ENCODE peak calls at places on chromosomes 13 and 19, in five cellular contexts. T is IMR-90, X is H9, O is neuronal stem cell, E is mesenchymal stem cell. F is an unnamed sample.

GRCh38 chr19:483332-484072 is 12.8 kb upstream of the MADCAM1 start:
- DNase-seq in E (no peak), X (no peak), T (no peak), O (no peak), F (no peak)

GRCh38 chr19:34925278-34925855 is 1.3 kb upstream of the ZNF30 start:
- DNase-seq in O (no peak), X (no peak), E (no peak), T (no peak), F (no peak)

GRCh38 chr13:21638319-21639282 is 32.3 kb upstream of the FGF9 start:
- DNase-seq in O (peak; percentile 35), X (no peak), T (peak; percentile 4), E (peak; percentile 40), F (peak; percentile 7)

GRCh38 chr13:23321534-23322241 is 111.8 kb downstream of the SACS start:
- DNase-seq in E (peak; percentile 93), T (peak; percentile 94), X (no peak), O (no peak), F (no peak)

GRCh38 chr13:32017449-32017848 is 14.1 kb upstream of the FRY start:
- DNase-seq in T (no peak), O (no peak), X (no peak), E (no peak), F (no peak)

GRCh38 chr13:75375329-75375728 is 106.6 kb downstream of the TBC1D4 start:
- DNase-seq in X (no peak), E (no peak), O (no peak), T (no peak), F (no peak)

GRCh38 chr13:67736646-67737420 is 506.7 kb upstream of the PCDH9 start:
- DNase-seq in O (peak; percentile 36), E (peak; percentile 77), X (peak; percentile 61), T (peak; percentile 68), F (peak; percentile 89)

GRCh38 chr19:10292206-10292788 is 2.5 kb downstream of the ICAM5 start:
- DNase-seq in O (peak; percentile 77), X (peak; percentile 96), E (peak; percentile 76), T (peak; percentile 78), F (peak; percentile 89)

GRCh38 chr13:111245781-111246384 is 74.6 kb upstream of the TEX29 start:
- DNase-seq in T (peak; percentile 56), E (no peak), O (no peak), X (no peak), F (no peak)

GRCh38 chr13:114021464-114022308 is 47.8 kb upstream of the C13orf46 start:
- DNase-seq in X (no peak), O (no peak), E (no peak), T (no peak), F (no peak)

GRCh38 chr13:40318366-40318765 is 348.1 kb downstream of the FOXO1 start:
- DNase-seq in O (no peak), X (no peak), E (no peak), T (no peak), F (no peak)

GRCh38 chr19:48512504-48513288 is 1.1 kb upstream of the LMTK3 start:
- DNase-seq in T (no peak), X (no peak), E (no peak), O (no peak), F (no peak)

GRCh38 chr19:45643024-45643926 is 4.1 kb upstream of the EML2 start:
- DNase-seq in T (peak; percentile 61), X (peak; percentile 95), E (peak; percentile 85), O (peak; percentile 82), F (peak; percentile 91)

GRCh38 chr19:35397064-35397463 is 26.2 kb downstream of the GPR42 start:
- DNase-seq in E (no peak), O (no peak), X (no peak), T (no peak), F (no peak)

GRCh38 chr19:42573642-42574041 is 21.1 kb downstream of the CEACAM8 start:
- DNase-seq in X (no peak), T (no peak), O (no peak), E (no peak), F (no peak)

GRCh38 chr19:55042688-55043087 is 4.6 kb upstream of the GP6 start:
- DNase-seq in X (no peak), O (no peak), T (no peak), E (no peak), F (no peak)

GRCh38 chr13:45325806-45326205 is 15.2 kb downstream of the TPT1 start:
- DNase-seq in X (no peak), E (peak; percentile 95), O (no peak), T (peak; percentile 97), F (no peak)

GRCh38 chr13:113972451-113973217 is 1.2 kb downstream of the C13orf46 start:
- DNase-seq in T (peak; percentile 28), E (no peak), X (no peak), O (no peak), F (peak; percentile 23)

GRCh38 chr19:35797663-35798062 is 15.0 kb downstream of the PRODH2 start:
- DNase-seq in O (no peak), E (no peak), X (peak; percentile 77), T (no peak), F (peak; percentile 55)

GRCh38 chr13:52446265-52446664 is 4.2 kb downstream of the VPS36 start:
- DNase-seq in X (no peak), T (no peak), O (no peak), E (no peak), F (no peak)

GRCh38 chr13:81745391-81745790 is 1404.5 kb upstream of the SPRY2 start:
- DNase-seq in O (no peak), X (no peak), T (no peak), E (no peak), F (no peak)

GRCh38 chr13:99151516-99151915 is 49.1 kb upstream of the UBAC2 start:
- DNase-seq in T (peak; percentile 41), X (no peak), O (no peak), E (peak; percentile 18), F (no peak)

GRCh38 chr13:109162248-109163051 is 533.0 kb downstream of the MYO16 start:
- DNase-seq in O (no peak), X (no peak), E (no peak), T (no peak), F (no peak)

GRCh38 chr13:50378513-50378970 is 363.3 kb downstream of the KCNRG start:
- DNase-seq in E (no peak), T (no peak), X (no peak), O (no peak), F (peak; percentile 48)

GRCh38 chr19:29727906-29728305 is 12.8 kb upstream of the C19orf12 start:
- DNase-seq in O (no peak), E (no peak), T (no peak), X (no peak), F (no peak)

GRCh38 chr13:24864579-24864978 is 100.6 kb downstream of the RNF17 start:
- DNase-seq in X (no peak), O (no peak), T (no peak), E (no peak), F (no peak)

GRCh38 chr19:44585371-44586141 is 27.8 kb upstream of the IGSF23 start:
- DNase-seq in X (no peak), E (no peak), T (peak; percentile 53), O (no peak), F (no peak)

GRCh38 chr13:44447783-44448182 is 74.2 kb downstream of the SERP2 start:
- DNase-seq in X (no peak), O (no peak), T (no peak), E (no peak), F (no peak)

GRCh38 chr19:15010497-15011255 is 31.0 kb upstream of the SLC1A6 start:
- DNase-seq in O (peak; percentile 77), T (no peak), X (peak; percentile 79), E (no peak), F (peak; percentile 91)

GRCh38 chr19:29889702-29890101 is 52.3 kb upstream of the URI1 start:
- DNase-seq in T (no peak), E (no peak), O (no peak), X (no peak), F (no peak)

GRCh38 chr19:57560049-57560491 is 407 bp upstream of the ZNF550 start:
- DNase-seq in E (no peak), O (no peak), X (no peak), T (peak; percentile 76), F (no peak)

GRCh38 chr19:34482380-34483250 is 1.1 kb downstream of the WTIP start:
- DNase-seq in O (no peak), X (no peak), T (peak; percentile 37), E (peak; percentile 54), F (peak; percentile 52)

GRCh38 chr19:17420267-17420924 is 549 bp downstream of the MVB12A start:
- DNase-seq in E (peak; percentile 41), T (no peak), O (no peak), X (peak; percentile 59), F (peak; percentile 43)

GRCh38 chr19:42006569-42006968 is 12.5 kb upstream of the ATP1A3 start:
- DNase-seq in E (no peak), T (no peak), X (no peak), O (no peak), F (no peak)

GRCh38 chr13:59461411-59461810 is 702.3 kb downstream of the DIAPH3 start:
- DNase-seq in E (no peak), X (no peak), O (no peak), T (no peak), F (no peak)

GRCh38 chr13:38947049-38947448 is 43.6 kb downstream of the STOML3 start:
- DNase-seq in E (no peak), T (no peak), O (no peak), X (no peak), F (peak; percentile 71)

GRCh38 chr19:44635581-44636438 is 7.9 kb upstream of the PVR start:
- DNase-seq in T (peak; percentile 63), E (no peak), X (no peak), O (no peak), F (no peak)

GRCh38 chr19:1656988-1657536 is 4.6 kb upstream of the TCF3 start:
- DNase-seq in T (no peak), O (no peak), X (no peak), E (no peak), F (no peak)
- H3K4ac ChIP-seq in T (no peak overlapping the region), O (no peak overlapping the region), X (no peak overlapping the region), E (no peak overlapping the region), F (no peak overlapping the region)

GRCh38 chr19:39397360-39398296 is 6.5 kb downstream of the MED29 start:
- DNase-seq in T (peak; percentile 76), E (peak; percentile 90), O (no peak), X (peak; percentile 90), F (peak; percentile 89)
- H2BK15ac ChIP-seq in T (peak overlapping the region; percentile 92), E (peak overlapping the region; percentile 39), O (no peak overlapping the region), X (no peak overlapping the region), F (no peak overlapping the region)

DNA sequence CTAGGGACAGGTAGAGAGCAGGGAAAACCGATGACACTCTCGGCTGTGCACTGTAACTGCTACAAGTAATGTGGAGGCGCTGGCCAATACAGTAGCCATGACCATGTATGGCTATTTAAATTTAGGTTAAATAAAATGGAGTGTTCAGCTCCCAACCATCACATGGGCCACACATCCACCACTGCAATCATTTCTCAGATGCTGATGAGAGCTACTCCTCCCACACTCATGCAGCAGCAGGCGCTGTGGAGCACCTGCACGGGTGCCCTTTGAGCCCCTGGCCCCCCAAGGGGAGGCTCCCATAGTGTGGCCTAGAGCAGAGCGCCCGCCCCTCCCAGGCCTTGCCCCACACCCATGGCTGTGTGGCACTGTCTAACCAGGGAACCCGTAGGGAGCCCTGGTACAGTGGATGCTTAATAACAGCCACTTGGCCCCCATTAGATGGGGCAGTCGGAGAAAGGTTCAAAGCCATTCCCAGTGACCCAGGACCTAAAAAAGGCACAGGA is 6.0 kb downstream of the ACP4 start:
- DNase-seq in X (no peak), O (no peak), T (no peak), E (no peak), F (no peak)
- H3K18ac ChIP-seq in X (no peak overlapping the region), O (no peak overlapping the region), T (no peak overlapping the region), E (no peak overlapping the region), F (no peak overlapping the region)

DNA sequence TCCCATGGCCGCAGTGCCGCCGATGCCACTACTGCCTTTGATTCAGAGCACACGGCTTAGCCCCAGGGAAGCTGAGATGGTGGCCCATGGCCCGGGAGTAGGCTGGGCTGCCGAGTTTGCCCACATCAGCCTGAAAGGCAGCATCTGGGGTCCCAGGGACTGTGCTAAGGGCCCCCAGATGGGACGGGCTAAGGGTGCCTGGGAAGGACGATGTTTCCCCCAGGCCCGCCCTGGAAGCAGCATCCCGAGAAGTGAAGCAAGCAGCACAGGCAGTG is 22.5 kb downstream of the MAP2K2 start:
- DNase-seq in X (no peak), T (no peak), O (no peak), E (no peak), F (no peak)
- H3K4ac ChIP-seq in X (no peak overlapping the region), T (no peak overlapping the region), O (no peak overlapping the region), E (no peak overlapping the region), F (no peak overlapping the region)